ENCODE peak calls at places on chromosomes 2 and 18, in four cellular contexts. C, U, I and Q are unnamed samples.

GRCh38 chr2:64604929-64605550 is 48.7 kb downstream of the SERTAD2 start:
- DNase-seq in C (peak; percentile 63), U (no peak), I (no peak), Q (peak; percentile 30)

GRCh38 chr18:57737661-57738060 is 65.5 kb downstream of the ATP8B1 start:
- DNase-seq in C (peak; percentile 95), U (no peak), I (no peak), Q (peak; percentile 97)

GRCh38 chr2:138827426-138828054 is 47.4 kb upstream of the NXPH2 start:
- DNase-seq in C (peak; percentile 36), U (no peak), I (peak; percentile 77), Q (peak; percentile 77)

GRCh38 chr2:192123847-192124246 is 70.9 kb downstream of the TMEFF2 start:
- DNase-seq in C (no peak), U (no peak), I (no peak), Q (peak; percentile 48)

GRCh38 chr2:226963528-226963927 is 127.7 kb downstream of the RHBDD1 start:
- DNase-seq in C (peak; percentile 54), U (no peak), I (peak; percentile 44), Q (peak; percentile 49)

GRCh38 chr2:226791056-226791486 is 8.5 kb downstream of the IRS1 start:
- DNase-seq in C (no peak), U (no peak), I (no peak), Q (peak; percentile 66)

GRCh38 chr18:66966171-66966570 is 362.3 kb upstream of the CDH19 start:
- DNase-seq in C (no peak), U (no peak), I (no peak), Q (no peak)

GRCh38 chr2:43321446-43321845 is 95.0 kb upstream of the ZFP36L2 start:
- DNase-seq in C (no peak), U (no peak), I (no peak), Q (no peak)

GRCh38 chr2:61272421-61273070 is 110.6 kb downstream of the C2orf74 start:
- DNase-seq in C (no peak), U (no peak), I (no peak), Q (no peak)

GRCh38 chr2:11680181-11680900 is 10.3 kb upstream of the NTSR2 start:
- DNase-seq in C (no peak), U (no peak), I (no peak), Q (peak; percentile 12)

GRCh38 chr2:76008001-76008702 is 297.4 kb upstream of the GCFC2 start:
- DNase-seq in C (no peak), U (no peak), I (no peak), Q (no peak)

GRCh38 chr2:28702415-28702859 is 49.2 kb upstream of the PPP1CB start:
- DNase-seq in C (no peak), U (no peak), I (no peak), Q (no peak)

DNA sequence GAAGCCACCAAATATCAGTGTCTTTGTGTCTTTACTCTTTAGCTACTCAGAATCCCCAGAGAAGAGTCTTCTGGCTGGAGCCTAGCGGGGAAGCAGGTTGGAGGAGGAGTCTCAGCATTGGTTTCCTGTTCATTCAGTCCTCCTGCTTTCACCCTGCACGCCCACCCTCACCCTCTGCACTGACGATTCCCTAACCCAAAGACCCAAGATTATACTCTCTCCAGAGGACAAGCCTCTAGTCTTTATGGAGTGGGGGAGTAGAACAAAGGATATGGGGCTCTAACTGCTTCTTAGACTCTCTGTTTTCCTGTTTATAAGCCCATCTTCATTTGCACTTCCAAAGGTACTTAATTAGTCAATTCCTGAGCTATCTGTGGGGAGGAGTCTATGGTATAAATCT is 338.8 kb downstream of the AGPS start:
- DNase-seq in C (no peak), U (no peak), I (no peak), Q (no peak)
- H3K4me3 ChIP-seq in C (no peak overlapping the region), U (no peak overlapping the region), I (no peak overlapping the region), Q (no peak overlapping the region)

GRCh38 chr2:113894156-113894743 is 4.4 kb downstream of the ACTR3 start:
- DNase-seq in C (peak; percentile 47), U (no peak), I (peak; percentile 29), Q (peak; percentile 97)

GRCh38 chr2:113895301-113895700 is 5.4 kb downstream of the ACTR3 start:
- DNase-seq in C (no peak), U (no peak), I (no peak), Q (no peak)

GRCh38 chr2:113899166-113899565 is 9.3 kb downstream of the ACTR3 start:
- DNase-seq in C (no peak), U (no peak), I (no peak), Q (no peak)

GRCh38 chr2:113895819-113896563 is 6.1 kb downstream of the ACTR3 start:
- DNase-seq in C (no peak), U (no peak), I (no peak), Q (no peak)

GRCh38 chr2:113896791-113897190 is 6.9 kb downstream of the ACTR3 start:
- DNase-seq in C (no peak), U (no peak), I (no peak), Q (no peak)
- H3K4me3 ChIP-seq in C (no peak overlapping the region), U (no peak overlapping the region), I (no peak overlapping the region), Q (no peak overlapping the region)

DNA sequence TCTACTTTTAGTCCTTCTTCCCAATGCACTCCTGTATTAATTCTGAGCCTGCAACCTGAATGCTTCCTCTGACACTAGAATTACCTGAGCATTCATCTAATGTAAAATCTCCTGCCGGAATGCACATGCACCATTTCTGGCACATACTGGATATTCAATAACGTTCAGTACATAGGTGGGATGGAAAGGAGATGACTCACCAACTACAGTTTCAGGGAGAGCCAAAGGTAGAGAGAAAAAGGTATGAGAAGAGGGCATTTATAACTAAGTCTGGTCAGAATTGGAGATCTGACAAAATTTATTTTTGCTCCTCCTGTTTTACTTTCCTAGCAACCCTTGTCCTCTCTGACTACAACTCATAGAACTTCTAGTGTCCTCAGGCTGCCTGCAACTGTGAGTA is 1954.1 kb upstream of the CELF4 start:
- DNase-seq in C (no peak), U (no peak), I (no peak), Q (no peak)
- H3K4me3 ChIP-seq in C (no peak overlapping the region), U (no peak overlapping the region), I (no peak overlapping the region), Q (no peak overlapping the region)

GRCh38 chr2:31052284-31052683 is 86.0 kb downstream of the GALNT14 start:
- DNase-seq in C (no peak), U (no peak), I (no peak), Q (no peak)

GRCh38 chr2:31049913-31050588 is 88.2 kb downstream of the GALNT14 start:
- DNase-seq in C (no peak), U (no peak), I (no peak), Q (no peak)

GRCh38 chr2:31053929-31054328 is 84.3 kb downstream of the GALNT14 start:
- DNase-seq in C (no peak), U (no peak), I (no peak), Q (no peak)

GRCh38 chr2:31049264-31049663 is 89.0 kb downstream of the GALNT14 start:
- DNase-seq in C (no peak), U (no peak), I (no peak), Q (no peak)

DNA sequence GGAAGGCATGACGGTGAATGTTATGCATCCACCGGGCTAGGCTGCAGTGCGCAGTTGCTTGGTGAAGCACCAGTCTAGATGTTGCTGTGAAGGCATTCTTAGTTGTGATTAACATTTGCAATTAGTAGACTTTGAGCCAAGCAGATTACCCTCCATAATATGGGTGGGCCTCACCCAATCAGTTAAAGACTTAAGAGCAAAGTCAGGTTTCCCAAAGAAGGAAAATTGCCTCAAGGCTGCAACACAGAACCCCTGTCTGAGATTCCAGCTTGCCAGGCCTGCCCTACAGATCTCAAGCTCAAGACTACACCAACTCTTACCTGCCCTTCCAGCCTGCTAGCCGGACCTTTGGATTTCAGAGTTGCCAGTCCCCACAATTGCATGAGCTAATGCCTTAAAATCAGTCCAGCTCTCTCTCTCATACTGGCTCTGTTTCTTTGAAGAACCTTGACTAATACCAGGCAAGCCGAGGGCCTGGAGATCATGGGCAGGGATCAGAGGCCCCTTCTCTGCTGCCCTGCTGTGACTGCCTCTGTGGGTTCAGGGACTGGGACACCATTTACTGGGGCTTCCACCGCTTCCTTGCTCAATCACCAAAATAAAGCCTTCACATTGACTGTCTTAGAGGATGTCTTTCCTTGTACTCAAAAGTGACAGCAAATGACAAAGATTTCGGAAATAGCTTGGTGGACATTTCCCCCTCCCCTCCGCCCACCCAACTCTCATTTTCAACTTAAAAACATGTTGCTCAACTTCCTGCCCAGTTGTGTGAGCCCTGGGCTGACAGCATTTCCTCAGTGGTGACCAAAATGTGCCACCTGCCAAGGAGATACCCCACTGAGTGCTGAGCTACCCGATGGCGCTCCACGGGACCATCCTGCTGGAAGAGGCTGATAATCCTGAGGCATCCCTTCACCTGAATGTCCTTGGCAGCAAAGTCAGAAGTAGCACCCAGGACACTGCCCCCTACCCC is 86.7 kb downstream of the GALNT14 start:
- DNase-seq in C (no peak), U (no peak), I (no peak), Q (no peak)
- H3K4me3 ChIP-seq in C (no peak overlapping the region), U (no peak overlapping the region), I (no peak overlapping the region), Q (no peak overlapping the region)

GRCh38 chr2:157789161-157789720 is 86.9 kb downstream of the ACVR1 start:
- DNase-seq in C (no peak), U (no peak), I (no peak), Q (no peak)
- H3K4me3 ChIP-seq in C (no peak overlapping the region), U (no peak overlapping the region), I (no peak overlapping the region), Q (no peak overlapping the region)